ENCODE peak calls at places on chromosomes 6 and 20, in six cellular contexts. V is IMR-90, N is H9, A is fibroblast of lung, Z is adipocyte, H is MM.1S. F is an unnamed sample.

GRCh38 chr20:38255389-38255788 is 5.1 kb downstream of the KIAA1755 start:
- DNase-seq in N (no peak), A (peak), V (peak), Z (peak), H (no peak), F (no peak)

GRCh38 chr6:40755046-40755681 is 168.0 kb upstream of the LRFN2 start:
- DNase-seq in Z (peak), N (peak), V (peak), A (peak), H (no peak), F (no peak)

GRCh38 chr6:25384967-25385366 is 105.8 kb downstream of the CARMIL1 start:
- DNase-seq in V (peak), N (no peak), H (no peak), Z (no peak), A (peak), F (no peak)

GRCh38 chr20:24894488-24894887 is 54.6 kb upstream of the CST7 start:
- DNase-seq in V (no peak), H (no peak), Z (no peak), A (no peak), N (no peak), F (no peak)

GRCh38 chr20:35339007-35339406 is 46.8 kb upstream of the FAM83C start:
- DNase-seq in H (no peak), N (no peak), V (peak), A (peak), Z (peak), F (peak)

GRCh38 chr6:156396791-156397418 is 380.3 kb upstream of the ARID1B start:
- DNase-seq in Z (no peak), A (no peak), N (peak), V (no peak), H (no peak), F (no peak)

GRCh38 chr20:37233471-37234253 is 28.0 kb downstream of the GHRH start:
- DNase-seq in A (no peak), N (no peak), V (no peak), Z (no peak), H (no peak), F (no peak)

GRCh38 chr20:9963029-9963428 is 71.8 kb upstream of the ANKEF1 start:
- DNase-seq in H (no peak), Z (no peak), N (no peak), A (no peak), V (no peak), F (no peak)

GRCh38 chr6:14379568-14379967 is 262.0 kb downstream of the CD83 start:
- DNase-seq in Z (no peak), N (no peak), H (no peak), A (no peak), V (no peak), F (no peak)

GRCh38 chr6:52375780-52376556 is 14.0 kb downstream of the PAQR8 start:
- DNase-seq in H (no peak), N (no peak), A (no peak), V (no peak), Z (no peak), F (no peak)

GRCh38 chr20:62119591-62120364 is 2.5 kb upstream of the LSM14B start:
- DNase-seq in H (no peak), V (no peak), N (no peak), A (no peak), Z (no peak), F (no peak)

GRCh38 chr20:62121776-62122658 is at the start of gene LSM14B:
- DNase-seq in A (peak), V (peak), N (peak), H (peak), Z (peak), F (peak)

GRCh38 chr20:62120990-62121775 is 1.1 kb upstream of the LSM14B start:
- DNase-seq in N (no peak), Z (peak), A (no peak), V (peak), H (no peak), F (peak)

GRCh38 chr20:62119101-62119500 is 3.2 kb upstream of the LSM14B start:
- DNase-seq in A (no peak), H (no peak), N (no peak), Z (no peak), V (no peak), F (no peak)

GRCh38 chr20:62120365-62120762 is 1.9 kb upstream of the LSM14B start:
- DNase-seq in V (no peak), H (no peak), A (no peak), Z (no peak), N (no peak), F (no peak)
- H3K9ac ChIP-seq in V (no peak), H (no peak), A (no peak), Z (no peak), N (no peak), F (no peak)

GRCh38 chr6:88144637-88145297 is 21.4 kb downstream of the CNR1 start:
- DNase-seq in V (no peak), N (no peak), H (no peak), A (no peak), Z (no peak), F (no peak)

GRCh38 chr6:88141641-88142298 is 24.4 kb downstream of the CNR1 start:
- DNase-seq in V (no peak), A (no peak), H (no peak), N (no peak), Z (no peak), F (no peak)

GRCh38 chr6:88145298-88145963 is 20.7 kb downstream of the CNR1 start:
- DNase-seq in N (no peak), A (no peak), H (no peak), V (no peak), Z (no peak), F (no peak)

GRCh38 chr6:88142299-88142668 is 23.9 kb downstream of the CNR1 start:
- DNase-seq in A (no peak), H (no peak), N (no peak), V (no peak), Z (no peak), F (no peak)

DNA sequence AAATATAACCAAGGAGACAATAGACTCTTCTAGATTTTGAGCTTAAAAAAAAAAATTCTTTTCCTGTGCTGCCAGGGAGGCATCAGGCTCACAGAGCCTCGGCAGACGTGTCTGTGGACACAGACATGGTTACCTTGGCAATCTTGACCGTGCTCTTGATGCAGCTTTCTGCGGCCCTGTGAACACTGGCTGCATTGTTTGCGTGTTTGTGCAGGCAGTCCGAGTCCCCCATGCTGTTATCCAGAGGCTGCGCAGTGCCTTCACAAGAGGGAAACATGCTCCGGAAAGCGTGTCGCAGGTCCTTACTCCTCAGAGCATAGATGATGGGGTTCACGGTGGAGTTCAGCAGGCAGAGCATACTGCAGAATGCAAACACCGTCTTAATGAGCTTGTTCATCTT is 22.4 kb downstream of the CNR1 start:
- DNase-seq in V (no peak), Z (no peak), N (no peak), H (no peak), A (no peak), F (no peak)
- H3K9ac ChIP-seq in V (no peak), Z (no peak), N (no peak), H (no peak), A (no peak), F (no peak)

GRCh38 chr20:53658973-53659372 is 65.3 kb upstream of the ZNF217 start:
- DNase-seq in V (no peak), A (no peak), Z (no peak), H (no peak), N (no peak), F (no peak)

GRCh38 chr20:53662595-53662994 is 69.0 kb upstream of the ZNF217 start:
- DNase-seq in N (no peak), H (no peak), A (no peak), Z (no peak), V (no peak), F (no peak)

GRCh38 chr20:53658327-53658726 is 64.7 kb upstream of the ZNF217 start:
- DNase-seq in A (no peak), H (no peak), N (no peak), Z (no peak), V (no peak), F (no peak)

GRCh38 chr20:53660078-53660909 is 66.7 kb upstream of the ZNF217 start:
- DNase-seq in A (no peak), N (peak), H (peak), V (peak), Z (peak), F (no peak)

GRCh38 chr20:53660947-53661381 is 67.3 kb upstream of the ZNF217 start:
- DNase-seq in H (peak), N (no peak), V (peak), Z (peak), A (no peak), F (no peak)
- H3K9ac ChIP-seq in H (peak), N (no peak), V (peak), Z (peak), A (no peak), F (no peak)

DNA sequence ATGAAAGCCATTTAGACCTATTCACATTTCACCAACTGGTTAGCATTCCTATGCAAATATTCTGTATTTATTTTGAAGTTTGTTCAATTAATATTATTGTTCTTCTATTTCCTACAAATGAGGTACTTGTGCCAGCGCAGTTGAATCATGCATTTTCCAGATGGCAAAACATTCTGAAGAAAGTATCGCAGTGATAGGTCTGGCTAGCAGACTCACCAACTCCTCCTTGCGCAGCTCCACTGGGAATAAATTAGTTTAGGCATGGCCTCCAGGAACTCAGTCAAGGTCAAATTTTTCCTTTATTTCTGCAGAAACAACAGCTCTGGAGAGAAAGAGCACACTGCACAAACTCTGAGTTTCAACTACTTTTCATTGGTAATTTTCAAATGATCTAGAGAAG is 437.7 kb downstream of the COL12A1 start:
- DNase-seq in V (no peak), H (no peak), Z (no peak), N (no peak), A (no peak), F (no peak)
- H3K9ac ChIP-seq in V (no peak), H (no peak), Z (no peak), N (no peak), A (no peak), F (no peak)

GRCh38 chr20:31867011-31867410 is 3.3 kb downstream of the DUSP15 start:
- DNase-seq in V (no peak), Z (no peak), N (no peak), A (no peak), H (no peak), F (no peak)
- H3K9ac ChIP-seq in V (no peak), Z (no peak), N (no peak), A (no peak), H (no peak), F (no peak)

DNA sequence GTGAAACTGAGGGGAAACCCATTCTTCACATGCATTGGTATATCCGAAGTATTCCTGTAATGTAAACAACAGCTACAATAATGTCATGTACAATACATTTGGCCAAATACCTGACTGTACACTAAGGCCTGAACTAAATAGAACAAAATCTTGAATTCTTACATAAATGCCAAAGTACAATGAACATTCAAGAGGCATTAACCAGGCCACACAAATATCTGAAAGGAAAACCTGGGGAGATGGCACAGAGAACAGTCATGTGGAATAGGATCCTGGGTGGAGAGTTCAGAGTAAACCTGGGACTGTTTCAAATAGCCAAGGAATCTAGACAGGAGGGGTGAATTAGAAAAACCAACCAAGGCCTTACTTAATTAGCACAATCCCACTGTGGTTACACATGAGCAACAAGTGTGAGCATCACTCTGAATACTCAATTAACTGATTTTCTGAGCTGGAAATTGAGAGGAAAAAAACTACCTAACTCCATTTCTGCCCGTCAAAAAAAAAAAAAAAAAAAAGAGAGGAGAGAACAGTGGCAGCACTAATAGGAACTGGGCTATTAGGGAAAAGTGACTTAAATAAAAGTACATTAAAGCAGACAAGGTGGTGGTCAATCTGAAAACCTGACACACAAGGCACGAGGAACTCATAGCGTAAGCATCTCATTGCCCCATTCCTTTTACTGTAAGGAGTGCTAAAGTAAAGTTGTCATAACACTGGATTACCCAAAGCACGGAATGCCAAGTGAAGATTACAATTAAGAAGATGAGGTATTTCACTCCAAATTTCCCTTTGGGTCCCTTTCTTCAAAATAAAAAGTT is 10.9 kb downstream of the SNX5 start:
- DNase-seq in A (peak), N (no peak), Z (no peak), H (no peak), V (peak), F (no peak)
- H3K9ac ChIP-seq in A (no peak), N (no peak), Z (no peak), H (no peak), V (no peak), F (no peak)

GRCh38 chr20:17641993-17642392 is 40.0 kb downstream of the RRBP1 start:
- DNase-seq in A (no peak), H (no peak), V (no peak), Z (no peak), N (no peak), F (no peak)
- H3K9ac ChIP-seq in A (no peak), H (no peak), V (no peak), Z (no peak), N (no peak), F (no peak)

GRCh38 chr20:54002741-54003140 is 67.7 kb downstream of the BCAS1 start:
- DNase-seq in N (no peak), H (no peak), V (no peak), A (no peak), Z (no peak), F (no peak)

GRCh38 chr20:54002056-54002575 is 68.3 kb downstream of the BCAS1 start:
- DNase-seq in Z (no peak), N (no peak), H (no peak), V (no peak), A (no peak), F (no peak)

GRCh38 chr20:54000914-54001313 is 69.5 kb downstream of the BCAS1 start:
- DNase-seq in H (no peak), Z (no peak), A (no peak), V (no peak), N (no peak), F (no peak)

GRCh38 chr20:53999077-53999476 is 71.3 kb downstream of the BCAS1 start:
- DNase-seq in V (no peak), N (no peak), A (no peak), Z (no peak), H (no peak), F (no peak)

GRCh38 chr20:54000262-54000661 is 70.1 kb downstream of the BCAS1 start:
- DNase-seq in A (no peak), V (no peak), N (no peak), Z (no peak), H (no peak), F (no peak)
- H3K9ac ChIP-seq in A (no peak), V (no peak), N (no peak), Z (no peak), H (no peak), F (no peak)

GRCh38 chr6:34182751-34183531 is 37.1 kb upstream of the GRM4 start:
- DNase-seq in N (no peak), Z (no peak), A (no peak), V (no peak), H (peak), F (no peak)
- H3K9ac ChIP-seq in N (no peak), Z (no peak), A (no peak), V (no peak), H (peak), F (no peak)

F was measured in PC-3.